ENCODE peak calls at places on chromosomes 13 and 19, in eight cellular contexts. L is dorsolateral prefrontal cortex, I is neuronal stem cell, C is HCT116, J is heart right ventricle, E is neural progenitor cell, B is endodermal cell, F is GM23338. H is an unnamed sample.
A peak's percentile ranks its signal among the peaks of the same experiment; 100 is the strongest.

GRCh38 chr13:99383511-99383921 is 76.3 kb upstream of the GPR183 start:
- DNase-seq in L (no peak), I (no peak), C (no peak), J (no peak), E (no peak), B (peak; percentile 52), F (no peak), H (no peak)

GRCh38 chr13:34346626-34347025 is 528.7 kb downstream of the RFC3 start:
- DNase-seq in L (no peak), I (no peak), C (no peak), J (no peak), E (no peak), B (no peak), F (no peak), H (no peak)

GRCh38 chr19:47002106-47002766 is 17.4 kb upstream of the NPAS1 start:
- DNase-seq in L (no peak), I (no peak), C (no peak), J (no peak), E (no peak), B (peak; percentile 75), F (peak; percentile 60), H (no peak)

GRCh38 chr19:6736169-6736916 is 1.0 kb downstream of the GPR108 start:
- DNase-seq in L (peak; percentile 79), I (peak; percentile 63), C (peak; percentile 81), J (peak; percentile 70), E (peak; percentile 88), B (peak; percentile 93), F (peak; percentile 75), H (no peak)

GRCh38 chr19:35134601-35135091 is at the start of gene LGI4:
- DNase-seq in L (no peak), I (no peak), C (no peak), J (no peak), E (peak; percentile 16), B (no peak), F (no peak), H (no peak)

GRCh38 chr19:6570754-6571153 is 20.2 kb downstream of the CD70 start:
- DNase-seq in L (no peak), I (no peak), C (no peak), J (no peak), E (no peak), B (no peak), F (no peak), H (no peak)

GRCh38 chr13:37106642-37107041 is 1.2 kb upstream of the CSNK1A1L start:
- DNase-seq in L (no peak), I (no peak), C (no peak), J (no peak), E (peak; percentile 19), B (no peak), F (peak; percentile 54), H (no peak)

GRCh38 chr19:58555369-58555885 is 522 bp upstream of the CHMP2A start:
- DNase-seq in L (no peak), I (no peak), C (no peak), J (no peak), E (no peak), B (no peak), F (no peak), H (no peak)

GRCh38 chr13:23020246-23020843 is 160.4 kb upstream of the SGCG start:
- DNase-seq in L (peak; percentile 47), I (peak; percentile 64), C (peak; percentile 61), J (no peak), E (peak; percentile 76), B (peak; percentile 69), F (peak; percentile 71), H (no peak)

GRCh38 chr13:33204130-33204927 is 81.2 kb downstream of the STARD13 start:
- DNase-seq in L (no peak), I (no peak), C (no peak), J (peak; percentile 50), E (no peak), B (no peak), F (no peak), H (no peak)

GRCh38 chr19:53308339-53308811 is 25.2 kb upstream of the ZNF845 start:
- DNase-seq in L (peak; percentile 44), I (peak; percentile 6), C (no peak), J (peak; percentile 22), E (peak; percentile 67), B (peak; percentile 90), F (peak; percentile 96), H (no peak)

GRCh38 chr13:67147257-67148218 is 82.6 kb downstream of the PCDH9 start:
- DNase-seq in L (no peak), I (no peak), C (no peak), J (no peak), E (peak; percentile 11), B (no peak), F (peak; percentile 27), H (no peak)

GRCh38 chr19:16714702-16715294 is 4.8 kb upstream of the NWD1 start:
- DNase-seq in L (peak; percentile 64), I (peak; percentile 74), C (peak; percentile 48), J (peak; percentile 47), E (peak; percentile 68), B (peak; percentile 91), F (peak; percentile 76), H (no peak)

GRCh38 chr19:15250635-15250993 is 18.4 kb upstream of the EPHX3 start:
- DNase-seq in L (no peak), I (no peak), C (no peak), J (no peak), E (no peak), B (no peak), F (no peak), H (no peak)

GRCh38 chr13:108662528-108662927 is 33.1 kb downstream of the MYO16 start:
- DNase-seq in L (no peak), I (no peak), C (no peak), J (no peak), E (no peak), B (peak; percentile 58), F (peak; percentile 4), H (no peak)

GRCh38 chr13:75770164-75771145 is 134.3 kb downstream of the LMO7 start:
- DNase-seq in L (no peak), I (no peak), C (no peak), J (no peak), E (no peak), B (no peak), F (no peak), H (no peak)

GRCh38 chr13:18943721-18944391 is 237.8 kb downstream of the TUBA3C start:
- DNase-seq in L (peak; percentile 38), I (no peak), C (no peak), J (no peak), E (no peak), B (no peak), F (no peak), H (no peak)

GRCh38 chr13:74710006-74710405 is 575.8 kb upstream of the KLF12 start:
- DNase-seq in L (no peak), I (no peak), C (no peak), J (no peak), E (no peak), B (no peak), F (no peak), H (no peak)

GRCh38 chr19:11378319-11379189 is 4.1 kb downstream of the SWSAP1 start:
- DNase-seq in L (peak; percentile 70), I (peak; percentile 39), C (no peak), J (peak; percentile 56), E (peak; percentile 88), B (peak; percentile 89), F (peak; percentile 86), H (peak; percentile 63)

GRCh38 chr19:52600639-52601024 is 30.5 kb downstream of the ZNF701 start:
- DNase-seq in L (no peak), I (no peak), C (no peak), J (peak; percentile 36), E (no peak), B (no peak), F (peak; percentile 60), H (no peak)

GRCh38 chr13:80454245-80454644 is 113.3 kb upstream of the SPRY2 start:
- DNase-seq in L (no peak), I (no peak), C (no peak), J (no peak), E (no peak), B (no peak), F (no peak), H (no peak)

GRCh38 chr13:79709526-79709925 is 228.6 kb downstream of the NDFIP2 start:
- DNase-seq in L (no peak), I (no peak), C (no peak), J (no peak), E (no peak), B (no peak), F (no peak), H (no peak)

GRCh38 chr13:75871059-75871458 is 234.9 kb downstream of the LMO7 start:
- DNase-seq in L (no peak), I (no peak), C (no peak), J (no peak), E (no peak), B (no peak), F (no peak), H (no peak)

GRCh38 chr19:29111581-29111980 is 101.4 kb downstream of the UQCRFS1 start:
- DNase-seq in L (no peak), I (no peak), C (no peak), J (no peak), E (no peak), B (no peak), F (no peak), H (no peak)
- H3K27ac ChIP-seq in L (no peak overlapping the region), I (no peak overlapping the region), C (no peak overlapping the region), J (no peak overlapping the region), E (no peak overlapping the region), B (no peak overlapping the region), F (no peak overlapping the region), H (no peak overlapping the region)

GRCh38 chr13:41971848-41972247 is 10.9 kb upstream of the VWA8 start:
- DNase-seq in L (no peak), I (no peak), C (no peak), J (no peak), E (no peak), B (no peak), F (no peak), H (no peak)

GRCh38 chr13:41970918-41971317 is 10.0 kb upstream of the VWA8 start:
- DNase-seq in L (no peak), I (no peak), C (no peak), J (no peak), E (no peak), B (no peak), F (no peak), H (no peak)

GRCh38 chr13:41973247-41973741 is 12.4 kb upstream of the VWA8 start:
- DNase-seq in L (no peak), I (no peak), C (no peak), J (no peak), E (peak; percentile 44), B (peak; percentile 84), F (peak; percentile 76), H (no peak)

GRCh38 chr13:41976491-41976890 is 15.6 kb upstream of the VWA8 start:
- DNase-seq in L (no peak), I (no peak), C (no peak), J (no peak), E (no peak), B (no peak), F (peak; percentile 62), H (no peak)

GRCh38 chr13:41974262-41974900 is 13.5 kb upstream of the VWA8 start:
- DNase-seq in L (no peak), I (no peak), C (no peak), J (no peak), E (no peak), B (no peak), F (no peak), H (peak; percentile 64)
- H3K27ac ChIP-seq in L (no peak overlapping the region), I (no peak overlapping the region), C (no peak overlapping the region), J (no peak overlapping the region), E (no peak overlapping the region), B (no peak overlapping the region), F (no peak overlapping the region), H (peak overlapping the region; percentile 64)

GRCh38 chr13:110394371-110394841 is 87.3 kb downstream of the COL4A2 start:
- DNase-seq in L (no peak), I (no peak), C (no peak), J (no peak), E (no peak), B (no peak), F (no peak), H (no peak)
- H3K27ac ChIP-seq in L (no peak overlapping the region), I (no peak overlapping the region), C (no peak overlapping the region), J (no peak overlapping the region), E (no peak overlapping the region), B (no peak overlapping the region), F (no peak overlapping the region), H (no peak overlapping the region)

GRCh38 chr13:98216711-98217110 is 39.6 kb upstream of the RNF113B start:
- DNase-seq in L (no peak), I (no peak), C (no peak), J (no peak), E (no peak), B (no peak), F (no peak), H (no peak)
- H3K27ac ChIP-seq in L (no peak overlapping the region), I (no peak overlapping the region), C (no peak overlapping the region), J (no peak overlapping the region), E (no peak overlapping the region), B (no peak overlapping the region), F (peak overlapping the region; percentile 10), H (no peak overlapping the region)